ENCODE peak calls at places on chromosomes 11 and 22, in six cellular contexts. One of them, this sample, is unnamed.

GRCh38 chr11:62786318-62787004 is 741 bp upstream of the TMEM179B start:
- DNase-seq in hippocampal formation: peak; percentile 70
- DNase-seq in NCI-H69: peak; percentile 90
- DNase-seq in upper lobe of right lung: peak; percentile 94
- DNase-seq in fibroblast of mammary gland: peak; percentile 68
- DNase-seq in WTC11: peak; percentile 93
- DNase-seq in this sample: peak; percentile 69

GRCh38 chr22:31639640-31640039 is 22.4 kb downstream of the PISD start:
- DNase-seq in hippocampal formation: no peak
- DNase-seq in WTC11: no peak
- DNase-seq in NCI-H69: no peak
- DNase-seq in upper lobe of right lung: no peak
- DNase-seq in fibroblast of mammary gland: no peak
- DNase-seq in this sample: no peak

GRCh38 chr11:3840289-3840869 is 380 bp downstream of the RHOG start:
- DNase-seq in upper lobe of right lung: no peak
- DNase-seq in WTC11: no peak
- DNase-seq in NCI-H69: no peak
- DNase-seq in hippocampal formation: no peak
- DNase-seq in fibroblast of mammary gland: no peak
- DNase-seq in this sample: peak; percentile 81

GRCh38 chr11:61294717-61295595 is at the start of gene VWCE:
- DNase-seq in upper lobe of right lung: peak; percentile 84
- DNase-seq in fibroblast of mammary gland: peak; percentile 33
- DNase-seq in hippocampal formation: peak; percentile 31
- DNase-seq in NCI-H69: peak; percentile 87
- DNase-seq in WTC11: peak; percentile 75
- DNase-seq in this sample: no peak

GRCh38 chr11:16402654-16403447 is 46.5 kb upstream of the SOX6 start:
- DNase-seq in WTC11: no peak
- DNase-seq in upper lobe of right lung: no peak
- DNase-seq in fibroblast of mammary gland: no peak
- DNase-seq in NCI-H69: no peak
- DNase-seq in hippocampal formation: peak; percentile 97
- DNase-seq in this sample: peak; percentile 27

GRCh38 chr22:22576244-22576988 is 17.4 kb upstream of the PRAME start:
- DNase-seq in upper lobe of right lung: peak; percentile 74
- DNase-seq in WTC11: peak; percentile 84
- DNase-seq in hippocampal formation: no peak
- DNase-seq in fibroblast of mammary gland: peak; percentile 44
- DNase-seq in NCI-H69: peak; percentile 65
- DNase-seq in this sample: no peak

GRCh38 chr11:122441702-122442092 is 213.8 kb upstream of the UBASH3B start:
- DNase-seq in fibroblast of mammary gland: no peak
- DNase-seq in NCI-H69: peak; percentile 25
- DNase-seq in hippocampal formation: peak; percentile 28
- DNase-seq in WTC11: no peak
- DNase-seq in upper lobe of right lung: no peak
- DNase-seq in this sample: no peak

GRCh38 chr22:45968751-45969413 is 8.1 kb downstream of the WNT7B start:
- DNase-seq in fibroblast of mammary gland: peak; percentile 91
- DNase-seq in hippocampal formation: no peak
- DNase-seq in WTC11: no peak
- DNase-seq in upper lobe of right lung: no peak
- DNase-seq in NCI-H69: no peak
- DNase-seq in this sample: no peak

GRCh38 chr11:36139767-36140166 is 149.5 kb downstream of the COMMD9 start:
- DNase-seq in WTC11: no peak
- DNase-seq in fibroblast of mammary gland: peak; percentile 46
- DNase-seq in upper lobe of right lung: no peak
- DNase-seq in NCI-H69: peak; percentile 51
- DNase-seq in hippocampal formation: no peak
- DNase-seq in this sample: no peak

GRCh38 chr11:83410605-83411565 is 124.7 kb upstream of the CCDC90B start:
- DNase-seq in hippocampal formation: no peak
- DNase-seq in WTC11: no peak
- DNase-seq in fibroblast of mammary gland: no peak
- DNase-seq in upper lobe of right lung: no peak
- DNase-seq in NCI-H69: peak; percentile 37
- DNase-seq in this sample: no peak

GRCh38 chr11:103112364-103112763 is 3.1 kb downstream of the DYNC2H1 start:
- DNase-seq in NCI-H69: no peak
- DNase-seq in WTC11: no peak
- DNase-seq in fibroblast of mammary gland: peak; percentile 11
- DNase-seq in hippocampal formation: no peak
- DNase-seq in upper lobe of right lung: no peak
- DNase-seq in this sample: no peak

GRCh38 chr11:2930705-2931415 is 1.6 kb upstream of the PHLDA2 start:
- DNase-seq in WTC11: peak; percentile 95
- DNase-seq in hippocampal formation: no peak
- DNase-seq in upper lobe of right lung: peak; percentile 94
- DNase-seq in NCI-H69: peak; percentile 79
- DNase-seq in fibroblast of mammary gland: peak; percentile 29
- DNase-seq in this sample: no peak

GRCh38 chr11:83037877-83038276 is 33.8 kb downstream of the RAB30 start:
- DNase-seq in NCI-H69: no peak
- DNase-seq in WTC11: no peak
- DNase-seq in fibroblast of mammary gland: no peak
- DNase-seq in upper lobe of right lung: no peak
- DNase-seq in hippocampal formation: no peak
- DNase-seq in this sample: no peak

GRCh38 chr11:118912742-118913410 is 12.8 kb downstream of the BCL9L start:
- DNase-seq in WTC11: no peak
- DNase-seq in NCI-H69: peak; percentile 41
- DNase-seq in fibroblast of mammary gland: peak; percentile 37
- DNase-seq in upper lobe of right lung: no peak
- DNase-seq in hippocampal formation: no peak
- DNase-seq in this sample: no peak

GRCh38 chr11:56533054-56533740 is 9.9 kb downstream of the OR5M11 start:
- DNase-seq in hippocampal formation: no peak
- DNase-seq in upper lobe of right lung: no peak
- DNase-seq in NCI-H69: no peak
- DNase-seq in fibroblast of mammary gland: no peak
- DNase-seq in WTC11: no peak
- DNase-seq in this sample: no peak

GRCh38 chr11:208177-208916 is 839 bp downstream of the RIC8A start:
- DNase-seq in upper lobe of right lung: peak; percentile 93
- DNase-seq in WTC11: peak; percentile 72
- DNase-seq in fibroblast of mammary gland: peak; percentile 62
- DNase-seq in NCI-H69: peak; percentile 86
- DNase-seq in hippocampal formation: peak; percentile 44
- DNase-seq in this sample: peak; percentile 57

GRCh38 chr22:30694638-30695350 is at the start of gene OSBP2:
- DNase-seq in upper lobe of right lung: peak; percentile 76
- DNase-seq in hippocampal formation: no peak
- DNase-seq in NCI-H69: peak; percentile 86
- DNase-seq in fibroblast of mammary gland: no peak
- DNase-seq in WTC11: peak; percentile 56
- DNase-seq in this sample: peak; percentile 63

GRCh38 chr11:23573430-23573829 is 713.2 kb upstream of the CCDC179 start:
- DNase-seq in upper lobe of right lung: no peak
- DNase-seq in NCI-H69: no peak
- DNase-seq in hippocampal formation: no peak
- DNase-seq in WTC11: no peak
- DNase-seq in fibroblast of mammary gland: no peak
- DNase-seq in this sample: no peak

GRCh38 chr11:128238521-128239222 is 348.7 kb downstream of the ETS1 start:
- DNase-seq in upper lobe of right lung: no peak
- DNase-seq in NCI-H69: no peak
- DNase-seq in WTC11: no peak
- DNase-seq in hippocampal formation: no peak
- DNase-seq in fibroblast of mammary gland: no peak
- DNase-seq in this sample: no peak

GRCh38 chr11:35855685-35856084 is 88.2 kb upstream of the LDLRAD3 start:
- DNase-seq in hippocampal formation: no peak
- DNase-seq in fibroblast of mammary gland: no peak
- DNase-seq in upper lobe of right lung: no peak
- DNase-seq in NCI-H69: no peak
- DNase-seq in WTC11: no peak
- DNase-seq in this sample: no peak

GRCh38 chr11:84780689-84781293 is 846.4 kb downstream of the DLG2 start:
- DNase-seq in fibroblast of mammary gland: peak; percentile 43
- DNase-seq in NCI-H69: peak; percentile 19
- DNase-seq in upper lobe of right lung: no peak
- DNase-seq in hippocampal formation: peak; percentile 11
- DNase-seq in WTC11: no peak
- DNase-seq in this sample: no peak

GRCh38 chr11:16297332-16297731 is 59.0 kb downstream of the SOX6 start:
- DNase-seq in NCI-H69: peak; percentile 67
- DNase-seq in hippocampal formation: no peak
- DNase-seq in upper lobe of right lung: no peak
- DNase-seq in fibroblast of mammary gland: no peak
- DNase-seq in WTC11: no peak
- DNase-seq in this sample: no peak

GRCh38 chr11:123535401-123535800 is 105.3 kb downstream of the GRAMD1B start:
- DNase-seq in upper lobe of right lung: no peak
- DNase-seq in fibroblast of mammary gland: no peak
- DNase-seq in WTC11: no peak
- DNase-seq in NCI-H69: no peak
- DNase-seq in hippocampal formation: no peak
- DNase-seq in this sample: no peak

GRCh38 chr22:47196881-47197701 is 434.6 kb downstream of the TBC1D22A start:
- DNase-seq in fibroblast of mammary gland: no peak
- DNase-seq in WTC11: no peak
- DNase-seq in upper lobe of right lung: peak; percentile 52
- DNase-seq in hippocampal formation: no peak
- DNase-seq in NCI-H69: no peak
- DNase-seq in this sample: no peak

GRCh38 chr22:39241632-39242388 is 3.0 kb downstream of the PDGFB start:
- DNase-seq in hippocampal formation: no peak
- DNase-seq in NCI-H69: no peak
- DNase-seq in upper lobe of right lung: no peak
- DNase-seq in fibroblast of mammary gland: no peak
- DNase-seq in WTC11: no peak
- DNase-seq in this sample: no peak

GRCh38 chr11:87851234-87851633 is 324.0 kb downstream of the RAB38 start:
- DNase-seq in WTC11: no peak
- DNase-seq in fibroblast of mammary gland: peak; percentile 11
- DNase-seq in upper lobe of right lung: no peak
- DNase-seq in NCI-H69: no peak
- DNase-seq in hippocampal formation: no peak
- DNase-seq in this sample: no peak

GRCh38 chr22:29914991-29915390 is 32.0 kb downstream of the MTMR3 start:
- DNase-seq in fibroblast of mammary gland: no peak
- DNase-seq in upper lobe of right lung: no peak
- DNase-seq in hippocampal formation: no peak
- DNase-seq in NCI-H69: no peak
- DNase-seq in WTC11: no peak
- DNase-seq in this sample: no peak

GRCh38 chr11:119419246-119419645 is 3.7 kb downstream of the THY1 start:
- DNase-seq in WTC11: no peak
- DNase-seq in hippocampal formation: no peak
- DNase-seq in upper lobe of right lung: no peak
- DNase-seq in fibroblast of mammary gland: no peak
- DNase-seq in NCI-H69: no peak
- DNase-seq in this sample: no peak

This sample was measured in anterior cingulate cortex.